ENCODE peak calls at places on chromosome 16, in ten cellular contexts. One of them, this sample, is unnamed.

GRCh38 chr16:74577882-74578366 is 29.0 kb downstream of the GLG1 start:
- DNase-seq in prostate gland: no peak
- DNase-seq in RWPE1: peak
- DNase-seq in neuronal stem cell: no peak
- DNase-seq in uterus: no peak
- DNase-seq in transverse colon: no peak
- DNase-seq in cardiac muscle cell: no peak
- DNase-seq in H9: no peak
- DNase-seq in AG04450: peak
- DNase-seq in Panc1: no peak
- DNase-seq in this sample: no peak

GRCh38 chr16:6684076-6684673 is 648.5 kb upstream of the RBFOX1 start:
- DNase-seq in prostate gland: peak
- DNase-seq in RWPE1: peak
- DNase-seq in neuronal stem cell: peak
- DNase-seq in uterus: no peak
- DNase-seq in transverse colon: peak
- DNase-seq in cardiac muscle cell: no peak
- DNase-seq in H9: no peak
- DNase-seq in AG04450: no peak
- DNase-seq in Panc1: peak
- DNase-seq in this sample: peak

GRCh38 chr16:88588754-88589153 is 18.6 kb downstream of the ZC3H18 start:
- DNase-seq in prostate gland: no peak
- DNase-seq in RWPE1: no peak
- DNase-seq in neuronal stem cell: no peak
- DNase-seq in uterus: no peak
- DNase-seq in transverse colon: no peak
- DNase-seq in cardiac muscle cell: no peak
- DNase-seq in H9: no peak
- DNase-seq in AG04450: no peak
- DNase-seq in Panc1: no peak
- DNase-seq in this sample: no peak

GRCh38 chr16:54125751-54126655 is 160.6 kb downstream of the IRX3 start:
- DNase-seq in prostate gland: no peak
- DNase-seq in RWPE1: no peak
- DNase-seq in neuronal stem cell: no peak
- DNase-seq in uterus: no peak
- DNase-seq in transverse colon: no peak
- DNase-seq in cardiac muscle cell: no peak
- DNase-seq in H9: no peak
- DNase-seq in AG04450: no peak
- DNase-seq in Panc1: no peak
- DNase-seq in this sample: no peak

GRCh38 chr16:69924777-69925191 is 26.4 kb upstream of the CLEC18A start:
- DNase-seq in prostate gland: no peak
- DNase-seq in RWPE1: no peak
- DNase-seq in neuronal stem cell: no peak
- DNase-seq in uterus: peak
- DNase-seq in transverse colon: no peak
- DNase-seq in cardiac muscle cell: peak
- DNase-seq in H9: no peak
- DNase-seq in AG04450: peak
- DNase-seq in Panc1: no peak
- DNase-seq in this sample: no peak

GRCh38 chr16:3194792-3195191 is 6.8 kb downstream of the OR1F1 start:
- DNase-seq in prostate gland: no peak
- DNase-seq in RWPE1: no peak
- DNase-seq in neuronal stem cell: no peak
- DNase-seq in uterus: no peak
- DNase-seq in transverse colon: no peak
- DNase-seq in cardiac muscle cell: no peak
- DNase-seq in H9: no peak
- DNase-seq in AG04450: no peak
- DNase-seq in Panc1: no peak
- DNase-seq in this sample: no peak

GRCh38 chr16:11333696-11334095 is 11.6 kb upstream of the RMI2 start:
- DNase-seq in prostate gland: no peak
- DNase-seq in RWPE1: peak
- DNase-seq in neuronal stem cell: no peak
- DNase-seq in uterus: peak
- DNase-seq in transverse colon: no peak
- DNase-seq in cardiac muscle cell: no peak
- DNase-seq in H9: no peak
- DNase-seq in AG04450: no peak
- DNase-seq in Panc1: no peak
- DNase-seq in this sample: no peak

GRCh38 chr16:64410306-64410705 is 711.6 kb downstream of the CDH11 start:
- DNase-seq in prostate gland: no peak
- DNase-seq in RWPE1: no peak
- DNase-seq in neuronal stem cell: no peak
- DNase-seq in uterus: no peak
- DNase-seq in transverse colon: no peak
- DNase-seq in cardiac muscle cell: peak
- DNase-seq in H9: no peak
- DNase-seq in AG04450: no peak
- DNase-seq in Panc1: no peak
- DNase-seq in this sample: no peak

GRCh38 chr16:31507617-31507928 is 618 bp downstream of the RUSF1 start:
- DNase-seq in prostate gland: no peak
- DNase-seq in RWPE1: peak
- DNase-seq in neuronal stem cell: no peak
- DNase-seq in uterus: no peak
- DNase-seq in transverse colon: no peak
- DNase-seq in cardiac muscle cell: no peak
- DNase-seq in H9: no peak
- DNase-seq in AG04450: no peak
- DNase-seq in Panc1: no peak
- DNase-seq in this sample: no peak

DNA sequence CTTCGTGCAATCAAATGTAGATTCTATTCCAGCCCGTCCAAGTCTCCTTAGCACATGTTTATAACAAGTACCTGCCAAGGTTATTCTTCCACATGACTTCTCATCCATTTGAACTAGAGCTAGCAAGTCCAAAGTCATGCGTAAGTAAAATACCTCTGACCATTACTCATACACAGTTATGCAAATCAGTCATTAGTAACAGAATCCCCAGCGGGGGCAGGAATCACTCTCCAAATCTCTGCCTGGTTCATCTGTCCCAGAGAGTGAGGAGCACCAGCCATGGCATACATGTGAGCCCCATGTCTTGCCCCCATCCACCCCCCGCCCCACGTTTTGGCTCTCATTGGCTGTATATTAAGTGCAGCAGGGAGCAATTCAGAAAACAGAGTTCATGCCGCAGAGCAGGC is 27.7 kb downstream of the SRL start:
- DNase-seq in prostate gland: no peak
- DNase-seq in RWPE1: peak
- DNase-seq in neuronal stem cell: no peak
- DNase-seq in uterus: peak
- DNase-seq in transverse colon: peak
- DNase-seq in cardiac muscle cell: peak
- DNase-seq in H9: no peak
- DNase-seq in AG04450: peak
- DNase-seq in Panc1: no peak
- DNase-seq in this sample: peak
- H3K27ac ChIP-seq in prostate gland: peak
- H3K27ac ChIP-seq in RWPE1: peak
- H3K27ac ChIP-seq in neuronal stem cell: no peak
- H3K27ac ChIP-seq in uterus: peak
- H3K27ac ChIP-seq in transverse colon: no peak
- H3K27ac ChIP-seq in cardiac muscle cell: no peak
- H3K27ac ChIP-seq in H9: no peak
- H3K27ac ChIP-seq in AG04450: peak
- H3K27ac ChIP-seq in Panc1: no peak
- H3K27ac ChIP-seq in this sample: no peak

DNA sequence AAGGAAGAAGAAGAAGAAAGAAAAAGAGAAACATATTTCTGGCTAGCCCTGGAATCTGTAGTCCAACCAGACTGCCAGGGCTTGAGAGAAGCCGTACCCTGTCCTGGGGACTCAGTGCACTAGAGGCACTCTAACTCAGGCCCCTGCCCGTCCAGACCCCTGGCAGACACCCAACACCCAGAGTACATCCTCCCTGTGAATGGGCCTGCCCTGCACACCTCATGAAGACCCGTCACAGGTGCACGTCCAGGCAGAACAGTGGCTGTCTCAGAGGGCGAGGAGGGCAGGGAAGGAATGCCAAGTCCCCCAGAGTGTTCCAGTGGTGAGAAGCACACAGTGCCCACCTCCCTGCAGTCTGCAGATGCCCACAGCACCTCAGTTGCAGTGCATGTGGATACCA is 23.0 kb downstream of the MPG start:
- DNase-seq in prostate gland: no peak
- DNase-seq in RWPE1: no peak
- DNase-seq in neuronal stem cell: no peak
- DNase-seq in uterus: no peak
- DNase-seq in transverse colon: no peak
- DNase-seq in cardiac muscle cell: no peak
- DNase-seq in H9: no peak
- DNase-seq in AG04450: no peak
- DNase-seq in Panc1: no peak
- DNase-seq in this sample: no peak
- H3K27ac ChIP-seq in prostate gland: no peak
- H3K27ac ChIP-seq in RWPE1: peak
- H3K27ac ChIP-seq in neuronal stem cell: no peak
- H3K27ac ChIP-seq in uterus: peak
- H3K27ac ChIP-seq in transverse colon: no peak
- H3K27ac ChIP-seq in cardiac muscle cell: no peak
- H3K27ac ChIP-seq in H9: no peak
- H3K27ac ChIP-seq in AG04450: no peak
- H3K27ac ChIP-seq in Panc1: no peak
- H3K27ac ChIP-seq in this sample: no peak

GRCh38 chr16:72958522-72959076 is 89.3 kb downstream of the ZFHX3 start:
- DNase-seq in prostate gland: no peak
- DNase-seq in RWPE1: no peak
- DNase-seq in neuronal stem cell: no peak
- DNase-seq in uterus: no peak
- DNase-seq in transverse colon: no peak
- DNase-seq in cardiac muscle cell: no peak
- DNase-seq in H9: no peak
- DNase-seq in AG04450: no peak
- DNase-seq in Panc1: no peak
- DNase-seq in this sample: no peak

GRCh38 chr16:72961115-72961832 is 86.7 kb downstream of the ZFHX3 start:
- DNase-seq in prostate gland: no peak
- DNase-seq in RWPE1: peak
- DNase-seq in neuronal stem cell: no peak
- DNase-seq in uterus: no peak
- DNase-seq in transverse colon: no peak
- DNase-seq in cardiac muscle cell: peak
- DNase-seq in H9: no peak
- DNase-seq in AG04450: no peak
- DNase-seq in Panc1: no peak
- DNase-seq in this sample: no peak

GRCh38 chr16:72960101-72960500 is 87.8 kb downstream of the ZFHX3 start:
- DNase-seq in prostate gland: no peak
- DNase-seq in RWPE1: no peak
- DNase-seq in neuronal stem cell: no peak
- DNase-seq in uterus: no peak
- DNase-seq in transverse colon: no peak
- DNase-seq in cardiac muscle cell: no peak
- DNase-seq in H9: no peak
- DNase-seq in AG04450: no peak
- DNase-seq in Panc1: no peak
- DNase-seq in this sample: no peak

GRCh38 chr16:72957303-72958277 is 90.3 kb downstream of the ZFHX3 start:
- DNase-seq in prostate gland: no peak
- DNase-seq in RWPE1: no peak
- DNase-seq in neuronal stem cell: no peak
- DNase-seq in uterus: no peak
- DNase-seq in transverse colon: no peak
- DNase-seq in cardiac muscle cell: no peak
- DNase-seq in H9: no peak
- DNase-seq in AG04450: no peak
- DNase-seq in Panc1: no peak
- DNase-seq in this sample: no peak

DNA sequence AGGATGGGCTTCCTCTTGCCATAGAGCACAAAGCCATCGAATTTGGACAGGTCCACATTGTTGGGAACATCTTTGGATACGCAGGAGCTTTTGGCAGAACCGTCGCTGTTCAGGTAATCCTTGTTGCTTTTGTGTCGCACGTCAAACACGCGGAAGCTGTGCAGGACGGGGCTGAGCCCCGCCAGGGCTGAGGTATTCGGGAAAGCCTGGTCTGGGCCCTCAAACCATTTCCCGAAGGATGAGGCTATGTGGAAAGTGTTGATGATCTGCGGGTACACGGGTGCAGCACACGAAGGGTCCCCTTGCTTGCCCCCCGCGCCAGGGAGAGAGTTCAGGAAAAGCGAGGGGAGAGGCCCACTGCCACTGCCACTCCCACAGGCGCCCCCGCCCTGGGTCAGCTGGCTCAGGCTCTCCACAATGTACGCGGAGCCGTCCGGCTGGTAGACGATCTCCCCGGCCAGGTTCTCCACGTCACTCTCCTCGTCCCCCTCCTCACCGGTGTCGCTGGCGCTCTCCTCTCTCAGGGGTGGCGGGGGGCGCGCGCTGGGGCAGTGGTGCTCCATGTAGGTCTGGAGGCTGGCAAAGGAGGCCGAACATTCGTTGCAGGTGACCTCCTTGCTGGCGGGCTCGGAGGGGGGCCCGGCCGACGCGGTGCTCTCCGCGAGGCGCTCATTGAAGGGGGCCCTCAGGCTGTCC is 88.5 kb downstream of the ZFHX3 start:
- DNase-seq in prostate gland: no peak
- DNase-seq in RWPE1: no peak
- DNase-seq in neuronal stem cell: no peak
- DNase-seq in uterus: no peak
- DNase-seq in transverse colon: no peak
- DNase-seq in cardiac muscle cell: no peak
- DNase-seq in H9: no peak
- DNase-seq in AG04450: no peak
- DNase-seq in Panc1: no peak
- DNase-seq in this sample: no peak
- H3K27ac ChIP-seq in prostate gland: peak
- H3K27ac ChIP-seq in RWPE1: no peak
- H3K27ac ChIP-seq in neuronal stem cell: no peak
- H3K27ac ChIP-seq in uterus: no peak
- H3K27ac ChIP-seq in transverse colon: no peak
- H3K27ac ChIP-seq in cardiac muscle cell: no peak
- H3K27ac ChIP-seq in H9: no peak
- H3K27ac ChIP-seq in AG04450: no peak
- H3K27ac ChIP-seq in Panc1: no peak
- H3K27ac ChIP-seq in this sample: no peak

DNA sequence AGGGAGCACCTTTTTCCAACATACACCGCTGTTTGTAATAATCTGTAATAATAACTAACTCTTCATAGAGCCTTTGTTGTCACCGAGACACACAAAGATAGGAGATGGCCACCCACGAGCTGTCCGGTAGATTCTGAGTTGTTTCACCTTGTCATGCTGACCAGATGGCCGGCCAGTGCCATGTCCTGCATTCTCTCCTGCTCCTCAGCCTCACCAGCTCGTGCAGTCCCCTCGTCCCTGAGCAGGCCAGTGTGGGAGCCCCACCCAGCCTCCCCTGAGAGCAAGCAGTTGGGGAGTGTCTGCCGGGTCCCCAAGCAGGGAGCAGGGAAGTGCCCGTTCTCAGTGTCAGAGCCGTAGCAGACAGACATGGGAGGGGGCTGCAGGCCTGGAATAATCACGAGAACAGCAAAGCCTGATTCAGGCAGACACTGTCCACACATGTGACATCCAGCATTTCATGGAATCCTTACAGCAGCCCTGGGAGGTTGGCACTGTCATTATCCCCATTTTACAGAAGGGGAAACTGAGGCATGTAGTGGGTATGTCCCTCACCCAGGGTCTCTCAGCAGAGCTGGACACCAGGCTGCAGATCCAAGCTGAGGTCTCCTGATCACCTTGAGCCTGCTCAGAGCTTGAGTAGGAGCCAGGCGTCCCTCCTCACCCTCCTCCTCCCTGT is 178.5 kb upstream of the CIBAR2 start:
- DNase-seq in prostate gland: no peak
- DNase-seq in RWPE1: no peak
- DNase-seq in neuronal stem cell: no peak
- DNase-seq in uterus: no peak
- DNase-seq in transverse colon: no peak
- DNase-seq in cardiac muscle cell: no peak
- DNase-seq in H9: no peak
- DNase-seq in AG04450: no peak
- DNase-seq in Panc1: no peak
- DNase-seq in this sample: no peak
- H3K27ac ChIP-seq in prostate gland: no peak
- H3K27ac ChIP-seq in RWPE1: no peak
- H3K27ac ChIP-seq in neuronal stem cell: no peak
- H3K27ac ChIP-seq in uterus: no peak
- H3K27ac ChIP-seq in transverse colon: peak
- H3K27ac ChIP-seq in cardiac muscle cell: peak
- H3K27ac ChIP-seq in H9: no peak
- H3K27ac ChIP-seq in AG04450: no peak
- H3K27ac ChIP-seq in Panc1: peak
- H3K27ac ChIP-seq in this sample: peak